ENCODE peak calls at places on chromosomes 12 and 14, in eight cellular contexts. E, P, I, Q, G, L, A and D are unnamed samples.

GRCh38 chr12:22037952-22038351 is 8.1 kb upstream of the CMAS start:
- DNase-seq in E (no peak), P (no peak), I (no peak), Q (no peak), G (no peak), L (no peak), A (no peak), D (no peak)

GRCh38 chr12:9634177-9634803 is 26.6 kb upstream of the KLRB1 start:
- DNase-seq in E (peak), P (peak), I (peak), Q (peak), G (peak), L (no peak), A (no peak), D (peak)

GRCh38 chr14:35814371-35815005 is 5.4 kb upstream of the RALGAPA1 start:
- DNase-seq in E (peak), P (peak), I (peak), Q (peak), G (peak), L (no peak), A (peak), D (no peak)

GRCh38 chr12:98439471-98440164 is 75.8 kb upstream of the TMPO start:
- DNase-seq in E (peak), P (peak), I (no peak), Q (no peak), G (no peak), L (no peak), A (no peak), D (no peak)

GRCh38 chr12:91273542-91273941 is 90.9 kb upstream of the DCN start:
- DNase-seq in E (no peak), P (no peak), I (no peak), Q (no peak), G (no peak), L (no peak), A (no peak), D (no peak)

GRCh38 chr12:84911331-84912190 is 1.0 kb downstream of the SLC6A15 start:
- DNase-seq in E (peak), P (peak), I (peak), Q (peak), G (no peak), L (peak), A (peak), D (no peak)

GRCh38 chr14:103542545-103543088 is 13.6 kb downstream of the TRMT61A start:
- DNase-seq in E (peak), P (no peak), I (no peak), Q (peak), G (no peak), L (no peak), A (peak), D (no peak)

GRCh38 chr14:74302160-74302628 is 540 bp downstream of the ABCD4 start:
- DNase-seq in E (peak), P (peak), I (no peak), Q (peak), G (no peak), L (no peak), A (peak), D (no peak)

GRCh38 chr14:73424453-73424852 is 33.9 kb downstream of the NUMB start:
- DNase-seq in E (no peak), P (no peak), I (no peak), Q (no peak), G (no peak), L (no peak), A (no peak), D (no peak)

GRCh38 chr12:93229494-93230310 is 148.0 kb upstream of the NUDT4 start:
- DNase-seq in E (peak), P (peak), I (no peak), Q (no peak), G (no peak), L (no peak), A (no peak), D (no peak)

GRCh38 chr12:48875944-48876520 is 10.4 kb upstream of the RND1 start:
- DNase-seq in E (no peak), P (peak), I (no peak), Q (no peak), G (no peak), L (no peak), A (no peak), D (no peak)

GRCh38 chr12:21509768-21510167 is 8.2 kb downstream of the GOLT1B start:
- DNase-seq in E (no peak), P (no peak), I (no peak), Q (no peak), G (no peak), L (no peak), A (no peak), D (no peak)

GRCh38 chr14:26687438-26687837 is 89.6 kb upstream of the NOVA1 start:
- DNase-seq in E (no peak), P (no peak), I (no peak), Q (no peak), G (no peak), L (no peak), A (no peak), D (no peak)

GRCh38 chr12:121524196-121524930 is 56.5 kb downstream of the KDM2B start:
- DNase-seq in E (peak), P (no peak), I (no peak), Q (peak), G (no peak), L (no peak), A (peak), D (no peak)

GRCh38 chr12:30587782-30588181 is 107.9 kb downstream of the IPO8 start:
- DNase-seq in E (no peak), P (no peak), I (no peak), Q (no peak), G (no peak), L (no peak), A (no peak), D (no peak)

GRCh38 chr12:93198086-93198485 is 179.6 kb upstream of the NUDT4 start:
- DNase-seq in E (peak), P (peak), I (no peak), Q (no peak), G (no peak), L (no peak), A (no peak), D (no peak)